ENCODE peak calls at places on chromosomes 2 and 18, in four cellular contexts. One of them, this sample, is unnamed.

GRCh38 chr2:132651115-132652099 is 18.6 kb downstream of the LYPD1 start:
- DNase-seq in OCI-LY7: no peak
- DNase-seq in keratinocyte: no peak
- DNase-seq in WERI-Rb-1: peak; percentile 33
- DNase-seq in this sample: peak; percentile 79

GRCh38 chr2:121650554-121650930 is 1.3 kb upstream of the CLASP1 start:
- DNase-seq in keratinocyte: no peak
- DNase-seq in OCI-LY7: peak; percentile 63
- DNase-seq in WERI-Rb-1: no peak
- DNase-seq in this sample: peak; percentile 47

GRCh38 chr2:102632380-102633175 is 13.2 kb downstream of the SLC9A2 start:
- DNase-seq in OCI-LY7: no peak
- DNase-seq in keratinocyte: peak; percentile 71
- DNase-seq in WERI-Rb-1: no peak
- DNase-seq in this sample: no peak

GRCh38 chr2:172995323-172996244 is 80.1 kb upstream of the MAP3K20 start:
- DNase-seq in WERI-Rb-1: no peak
- DNase-seq in OCI-LY7: no peak
- DNase-seq in keratinocyte: no peak
- DNase-seq in this sample: peak; percentile 85

GRCh38 chr2:163205696-163206267 is 367.2 kb upstream of the KCNH7 start:
- DNase-seq in OCI-LY7: no peak
- DNase-seq in keratinocyte: no peak
- DNase-seq in WERI-Rb-1: no peak
- DNase-seq in this sample: peak; percentile 52

GRCh38 chr2:86441789-86442641 is 844 bp downstream of the KDM3A start:
- DNase-seq in WERI-Rb-1: peak; percentile 29
- DNase-seq in OCI-LY7: peak; percentile 75
- DNase-seq in keratinocyte: no peak
- DNase-seq in this sample: peak; percentile 69

GRCh38 chr2:144914622-144915230 is 394.8 kb upstream of the ZEB2 start:
- DNase-seq in OCI-LY7: no peak
- DNase-seq in WERI-Rb-1: no peak
- DNase-seq in keratinocyte: no peak
- DNase-seq in this sample: no peak

GRCh38 chr2:203782262-203782976 is 76.0 kb downstream of the CD28 start:
- DNase-seq in WERI-Rb-1: peak; percentile 54
- DNase-seq in OCI-LY7: peak; percentile 73
- DNase-seq in keratinocyte: peak; percentile 68
- DNase-seq in this sample: peak; percentile 98

GRCh38 chr2:26000561-26001211 is 18.4 kb upstream of the KIF3C start:
- DNase-seq in keratinocyte: no peak
- DNase-seq in WERI-Rb-1: no peak
- DNase-seq in OCI-LY7: no peak
- DNase-seq in this sample: no peak

GRCh38 chr2:217903859-217904613 is 98.8 kb downstream of the TNS1 start:
- DNase-seq in OCI-LY7: no peak
- DNase-seq in keratinocyte: no peak
- DNase-seq in WERI-Rb-1: no peak
- DNase-seq in this sample: peak; percentile 73

GRCh38 chr2:123993728-123994323 is 31.3 kb upstream of the CNTNAP5 start:
- DNase-seq in OCI-LY7: peak; percentile 29
- DNase-seq in keratinocyte: no peak
- DNase-seq in WERI-Rb-1: peak; percentile 40
- DNase-seq in this sample: peak; percentile 40

GRCh38 chr2:220029013-220029412 is 401.6 kb downstream of the SLC4A3 start:
- DNase-seq in WERI-Rb-1: no peak
- DNase-seq in OCI-LY7: no peak
- DNase-seq in keratinocyte: no peak
- DNase-seq in this sample: no peak

GRCh38 chr2:197273485-197273884 is 37.1 kb downstream of the ANKRD44 start:
- DNase-seq in WERI-Rb-1: peak; percentile 16
- DNase-seq in keratinocyte: no peak
- DNase-seq in OCI-LY7: no peak
- DNase-seq in this sample: no peak

GRCh38 chr18:69216390-69216789 is 184.3 kb upstream of the DOK6 start:
- DNase-seq in WERI-Rb-1: peak; percentile 11
- DNase-seq in OCI-LY7: no peak
- DNase-seq in keratinocyte: no peak
- DNase-seq in this sample: no peak

GRCh38 chr2:100620481-100620880 is 57.7 kb downstream of the PDCL3 start:
- DNase-seq in keratinocyte: no peak
- DNase-seq in OCI-LY7: no peak
- DNase-seq in WERI-Rb-1: no peak
- DNase-seq in this sample: no peak

GRCh38 chr2:61538920-61539559 is 884 bp upstream of the XPO1 start:
- DNase-seq in keratinocyte: no peak
- DNase-seq in OCI-LY7: peak; percentile 54
- DNase-seq in WERI-Rb-1: peak; percentile 50
- DNase-seq in this sample: peak; percentile 64

GRCh38 chr2:121147766-121148165 is 137.2 kb downstream of the TFCP2L1 start:
- DNase-seq in OCI-LY7: no peak
- DNase-seq in keratinocyte: peak; percentile 58
- DNase-seq in WERI-Rb-1: no peak
- DNase-seq in this sample: no peak

GRCh38 chr2:130798472-130799221 is 38.1 kb upstream of the ARHGEF4 start:
- DNase-seq in keratinocyte: no peak
- DNase-seq in WERI-Rb-1: no peak
- DNase-seq in OCI-LY7: no peak
- DNase-seq in this sample: peak; percentile 52
- H3K4me3 ChIP-seq in keratinocyte: peak overlapping the region; percentile 83
- H3K4me3 ChIP-seq in WERI-Rb-1: peak overlapping the region; percentile 79
- H3K4me3 ChIP-seq in OCI-LY7: peak overlapping the region; percentile 72
- H3K4me3 ChIP-seq in this sample: peak overlapping the region; percentile 77

GRCh38 chr2:58240938-58241755 is at the start of gene FANCL:
- DNase-seq in OCI-LY7: peak; percentile 90
- DNase-seq in WERI-Rb-1: peak; percentile 98
- DNase-seq in keratinocyte: peak; percentile 5
- DNase-seq in this sample: peak; percentile 85
- TF ChIP-seq CTCF in OCI-LY7: no peak
- TF ChIP-seq CTCF in WERI-Rb-1: no peak
- TF ChIP-seq CTCF in keratinocyte: no peak
- TF ChIP-seq CTCF in this sample: no peak

GRCh38 chr18:44731866-44732555 is 51.3 kb downstream of the SETBP1 start:
- DNase-seq in OCI-LY7: no peak
- DNase-seq in WERI-Rb-1: no peak
- DNase-seq in keratinocyte: peak; percentile 92
- DNase-seq in this sample: no peak
- H3K4me3 ChIP-seq in OCI-LY7: no peak overlapping the region
- H3K4me3 ChIP-seq in WERI-Rb-1: no peak overlapping the region
- H3K4me3 ChIP-seq in keratinocyte: peak overlapping the region; percentile 43
- H3K4me3 ChIP-seq in this sample: no peak overlapping the region

GRCh38 chr2:141900826-141901225 is 230.0 kb downstream of the LRP1B start:
- DNase-seq in keratinocyte: no peak
- DNase-seq in WERI-Rb-1: no peak
- DNase-seq in OCI-LY7: no peak
- DNase-seq in this sample: no peak

GRCh38 chr2:141899740-141900139 is 231.1 kb downstream of the LRP1B start:
- DNase-seq in keratinocyte: no peak
- DNase-seq in OCI-LY7: no peak
- DNase-seq in WERI-Rb-1: no peak
- DNase-seq in this sample: peak; percentile 19
- TF ChIP-seq CTCF in keratinocyte: no peak
- TF ChIP-seq CTCF in OCI-LY7: no peak
- TF ChIP-seq CTCF in WERI-Rb-1: no peak
- TF ChIP-seq CTCF in this sample: no peak

GRCh38 chr18:76265375-76266225 is 229.4 kb downstream of the ZNF516 start:
- DNase-seq in OCI-LY7: no peak
- DNase-seq in keratinocyte: no peak
- DNase-seq in WERI-Rb-1: no peak
- DNase-seq in this sample: peak; percentile 38
- H3K4me3 ChIP-seq in OCI-LY7: no peak overlapping the region
- H3K4me3 ChIP-seq in keratinocyte: no peak overlapping the region
- H3K4me3 ChIP-seq in WERI-Rb-1: no peak overlapping the region
- H3K4me3 ChIP-seq in this sample: peak overlapping the region; percentile 24

DNA sequence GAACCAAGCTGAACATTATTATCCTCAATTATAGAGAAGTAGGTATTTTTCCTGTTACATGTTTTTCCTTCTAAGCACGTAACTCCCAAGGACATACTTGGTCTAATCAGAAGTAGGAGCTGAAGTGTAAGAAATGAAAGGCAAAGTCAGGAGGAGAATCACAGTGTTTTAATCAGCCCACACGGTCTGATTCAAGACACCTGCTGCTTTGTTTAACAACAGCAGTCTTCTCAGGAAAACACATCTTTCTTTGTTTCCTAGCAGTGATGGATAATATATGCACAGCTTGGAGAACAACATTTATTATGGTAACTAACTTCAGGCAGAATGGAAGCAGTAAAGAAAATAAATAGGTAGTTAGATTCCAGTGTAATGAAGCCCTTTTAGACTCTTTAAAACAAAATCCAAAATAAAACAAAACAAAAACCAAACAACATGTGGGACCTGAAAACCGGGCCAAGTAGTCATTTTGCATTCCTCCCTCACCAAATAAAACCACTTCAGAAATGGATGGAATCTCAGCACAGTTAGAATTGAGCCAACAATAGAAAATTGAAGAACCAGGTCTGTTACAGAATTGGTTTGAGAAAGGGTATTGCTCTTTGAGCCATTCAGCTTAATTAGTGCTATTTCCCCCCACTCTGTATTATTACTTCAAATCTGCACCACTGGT is 61.1 kb upstream of the UGP2 start:
- DNase-seq in WERI-Rb-1: no peak
- DNase-seq in keratinocyte: no peak
- DNase-seq in OCI-LY7: no peak
- DNase-seq in this sample: peak; percentile 24
- TF ChIP-seq CTCF in WERI-Rb-1: no peak
- TF ChIP-seq CTCF in keratinocyte: no peak
- TF ChIP-seq CTCF in OCI-LY7: no peak
- TF ChIP-seq CTCF in this sample: no peak

GRCh38 chr2:30222636-30223360 is 8.5 kb upstream of the LBH start:
- DNase-seq in WERI-Rb-1: no peak
- DNase-seq in keratinocyte: no peak
- DNase-seq in OCI-LY7: no peak
- DNase-seq in this sample: no peak

GRCh38 chr2:30223413-30223874 is 7.9 kb upstream of the LBH start:
- DNase-seq in WERI-Rb-1: no peak
- DNase-seq in OCI-LY7: peak; percentile 66
- DNase-seq in keratinocyte: no peak
- DNase-seq in this sample: no peak

GRCh38 chr2:30224147-30224546 is 7.2 kb upstream of the LBH start:
- DNase-seq in WERI-Rb-1: no peak
- DNase-seq in OCI-LY7: no peak
- DNase-seq in keratinocyte: no peak
- DNase-seq in this sample: no peak

GRCh38 chr2:30226144-30227032 is 4.9 kb upstream of the LBH start:
- DNase-seq in WERI-Rb-1: no peak
- DNase-seq in OCI-LY7: no peak
- DNase-seq in keratinocyte: no peak
- DNase-seq in this sample: peak; percentile 67

DNA sequence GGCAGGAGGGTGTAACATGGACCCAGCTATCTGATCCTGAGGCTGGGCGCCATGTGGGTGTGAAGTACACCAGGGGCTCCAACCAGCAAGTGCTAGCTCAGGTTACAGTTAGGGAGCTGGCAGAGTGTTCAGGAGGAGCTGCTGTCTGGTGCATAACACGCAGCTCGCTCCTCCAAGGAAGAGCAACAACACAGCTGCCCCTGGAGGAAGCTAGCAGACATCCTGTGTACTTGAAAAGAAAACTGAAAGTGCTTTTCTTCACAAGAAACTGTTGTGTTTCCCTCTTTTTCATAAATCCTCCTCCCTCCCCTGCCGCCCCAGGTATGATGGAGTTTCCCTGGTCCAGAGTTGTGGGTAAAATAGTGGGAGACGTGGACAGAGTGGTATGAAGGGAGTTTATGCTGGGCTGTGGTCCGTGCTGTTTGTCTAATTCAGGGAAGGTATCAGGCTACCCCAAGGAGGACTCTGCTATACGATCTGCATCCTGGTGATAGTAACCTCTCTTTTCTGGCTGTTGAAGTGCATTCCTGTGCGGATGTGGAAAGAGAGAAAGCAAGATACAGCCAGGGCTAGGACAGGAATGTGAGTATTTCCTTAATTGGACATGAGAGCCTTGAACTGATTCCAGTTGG is 6.1 kb upstream of the LBH start:
- DNase-seq in OCI-LY7: peak; percentile 82
- DNase-seq in WERI-Rb-1: no peak
- DNase-seq in keratinocyte: no peak
- DNase-seq in this sample: peak; percentile 92
- H3K4me3 ChIP-seq in OCI-LY7: peak overlapping the region; percentile 59
- H3K4me3 ChIP-seq in WERI-Rb-1: no peak overlapping the region
- H3K4me3 ChIP-seq in keratinocyte: peak overlapping the region; percentile 61
- H3K4me3 ChIP-seq in this sample: peak overlapping the region; percentile 59

DNA sequence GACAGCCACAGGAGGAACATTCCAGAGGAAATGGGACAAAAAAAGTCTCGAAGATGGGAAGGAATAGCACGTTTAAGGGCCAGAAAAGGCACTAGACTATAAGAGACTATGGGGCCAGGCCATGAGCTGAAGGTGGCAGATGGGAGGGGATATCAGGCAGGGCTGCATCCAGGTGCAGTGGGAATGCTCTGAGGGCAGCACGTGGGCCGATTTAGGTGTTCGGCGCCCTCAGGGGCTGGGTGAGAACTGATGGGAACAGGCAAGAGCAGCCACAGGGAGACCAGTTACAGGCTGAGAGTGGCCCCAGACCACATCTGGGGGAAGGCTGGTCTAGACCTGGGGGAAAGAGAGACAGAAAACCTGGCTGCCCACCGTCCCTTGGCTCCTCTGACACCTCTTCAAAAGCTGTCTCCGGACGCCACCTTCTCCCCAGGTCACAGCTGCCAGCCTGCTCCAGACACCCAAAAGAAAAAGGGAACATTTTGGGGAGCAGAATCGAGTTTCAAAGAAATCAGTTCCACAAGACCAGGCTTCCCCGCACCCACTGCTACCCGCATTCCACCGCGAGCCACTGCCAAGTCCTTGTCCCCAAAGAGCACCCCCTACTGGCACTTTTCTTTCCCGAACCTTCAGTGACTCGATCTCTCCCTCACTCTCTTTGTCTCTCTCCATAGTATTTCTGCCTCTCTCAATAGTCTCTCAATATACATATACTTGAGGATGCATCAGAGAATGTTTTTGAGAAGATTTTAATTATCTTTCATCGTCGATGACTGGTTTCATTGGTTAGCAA is 190.1 kb upstream of the AGAP1 start:
- DNase-seq in OCI-LY7: no peak
- DNase-seq in WERI-Rb-1: no peak
- DNase-seq in keratinocyte: no peak
- DNase-seq in this sample: no peak
- TF ChIP-seq CTCF in OCI-LY7: peak; percentile 28
- TF ChIP-seq CTCF in WERI-Rb-1: peak; percentile 33
- TF ChIP-seq CTCF in keratinocyte: no peak
- TF ChIP-seq CTCF in this sample: no peak

GRCh38 chr18:22169011-22169888 is at the start of gene GATA6:
- DNase-seq in WERI-Rb-1: peak; percentile 61
- DNase-seq in keratinocyte: peak; percentile 33
- DNase-seq in OCI-LY7: no peak
- DNase-seq in this sample: peak; percentile 98
- H3K4me3 ChIP-seq in WERI-Rb-1: peak within 1 kb of the TSS; percentile 54
- H3K4me3 ChIP-seq in keratinocyte: peak within 1 kb of the TSS; percentile 75
- H3K4me3 ChIP-seq in OCI-LY7: no peak within 1 kb of the TSS
- H3K4me3 ChIP-seq in this sample: peak within 1 kb of the TSS; percentile 90

GRCh38 chr2:71282493-71282892 is 49.1 kb upstream of the ZNF638 start:
- DNase-seq in WERI-Rb-1: peak; percentile 50
- DNase-seq in keratinocyte: no peak
- DNase-seq in OCI-LY7: peak; percentile 19
- DNase-seq in this sample: peak; percentile 3
- TF ChIP-seq CTCF in WERI-Rb-1: peak; percentile 53
- TF ChIP-seq CTCF in keratinocyte: no peak
- TF ChIP-seq CTCF in OCI-LY7: peak; percentile 56
- TF ChIP-seq CTCF in this sample: peak; percentile 6

This sample was measured in choroid plexus epithelial cell.